ENCODE peak calls at places on chromosome 1, in four cellular contexts. A is KBM-7; D is activated CD4-positive, CD25-positive, alpha-beta regulatory T cell treated with anti-CD3 and anti-CD28 coated beads, Interleukin-2, amount 50 U/mL, for 72 hours; C is NCI-H2081. T is an unnamed sample.

GRCh38 chr1:53111073-53111556 is 31.3 kb downstream of the SLC1A7 start:
- DNase-seq in A (no peak), D (no peak), C (no peak), T (no peak)

GRCh38 chr1:18302788-18303413 is 177.8 kb upstream of the KLHDC7A start:
- DNase-seq in A (no peak), D (no peak), C (no peak), T (no peak)

GRCh38 chr1:12745992-12746323 is at the start of gene CFAP107:
- DNase-seq in A (no peak), D (no peak), C (no peak), T (no peak)

GRCh38 chr1:52192024-52192423 is 50.1 kb downstream of the ZFYVE9 start:
- DNase-seq in A (no peak), D (no peak), C (no peak), T (no peak)

GRCh38 chr1:966135-966602 is at the start of gene PLEKHN1:
- DNase-seq in A (no peak), D (peak), C (no peak), T (no peak)

GRCh38 chr1:212108187-212108586 is 72.6 kb downstream of the DTL start:
- DNase-seq in A (no peak), D (no peak), C (no peak), T (no peak)

GRCh38 chr1:214326406-214326805 is 45.4 kb downstream of the SMYD2 start:
- DNase-seq in A (no peak), D (no peak), C (no peak), T (no peak)

GRCh38 chr1:224852901-224853568 is 76.4 kb upstream of the DNAH14 start:
- DNase-seq in A (peak), D (no peak), C (peak), T (no peak)

GRCh38 chr1:155880856-155881255 is 21.5 kb downstream of the SYT11 start:
- DNase-seq in A (no peak), D (no peak), C (no peak), T (no peak)

T was measured in NCI-H2107.